ENCODE peak calls at places on chromosome 4, in four cellular contexts. P, E, V and Q are unnamed samples.
A peak's percentile ranks its signal among the peaks of the same experiment; 100 is the strongest.

GRCh38 chr4:93710101-93710846 is 118.3 kb upstream of the ATOH1 start:
- DNase-seq in P (peak; percentile 1), E (no peak), V (no peak), Q (no peak)

GRCh38 chr4:140996757-140997156 is 136.5 kb downstream of the RNF150 start:
- DNase-seq in P (no peak), E (no peak), V (peak; percentile 36), Q (no peak)

GRCh38 chr4:22202351-22203343 is 254.1 kb upstream of the KCNIP4 start:
- DNase-seq in P (no peak), E (no peak), V (no peak), Q (no peak)

GRCh38 chr4:167966161-167966560 is 126.2 kb upstream of the ANXA10 start:
- DNase-seq in P (no peak), E (no peak), V (no peak), Q (no peak)

GRCh38 chr4:105158837-105159236 is 12.2 kb downstream of the TET2 start:
- DNase-seq in P (no peak), E (no peak), V (no peak), Q (no peak)

GRCh38 chr4:42436950-42437349 is 39.7 kb downstream of the SHISA3 start:
- DNase-seq in P (no peak), E (no peak), V (no peak), Q (no peak)

GRCh38 chr4:78606035-78606434 is 54.5 kb downstream of the ANXA3 start:
- DNase-seq in P (no peak), E (no peak), V (no peak), Q (no peak)

GRCh38 chr4:91113130-91113706 is 986.0 kb downstream of the CCSER1 start:
- DNase-seq in P (peak; percentile 13), E (no peak), V (no peak), Q (no peak)

GRCh38 chr4:76823516-76823915 is 74.4 kb downstream of the SOWAHB start:
- DNase-seq in P (no peak), E (no peak), V (no peak), Q (no peak)

GRCh38 chr4:173448557-173448918 is 49.6 kb upstream of the SCRG1 start:
- DNase-seq in P (no peak), E (no peak), V (peak; percentile 39), Q (no peak)

GRCh38 chr4:177227636-177228035 is 82.0 kb upstream of the NEIL3 start:
- DNase-seq in P (no peak), E (no peak), V (no peak), Q (no peak)

GRCh38 chr4:48005781-48006180 is 10.7 kb downstream of the CNGA1 start:
- DNase-seq in P (no peak), E (no peak), V (no peak), Q (no peak)